ENCODE peak calls at places on chromosomes 4 and X, in seven cellular contexts. O is spleen, I is WERI-Rb-1, G is astrocyte, N is stomach, C is tibial nerve, H is colonic mucosa. S is an unnamed sample.

GRCh38 chr4:61004651-61005170 is 195.4 kb upstream of the ADGRL3 start:
- DNase-seq in H (no peak), N (no peak), O (no peak), C (no peak), G (no peak), I (no peak), S (no peak)

GRCh38 chr4:70196855-70197254 is 1.3 kb downstream of the ODAM start:
- DNase-seq in O (no peak), G (no peak), I (no peak), C (no peak), H (no peak), N (no peak), S (no peak)

GRCh38 chrX:134462927-134463326 is 3.0 kb downstream of the HPRT1 start:
- DNase-seq in N (no peak), I (no peak), G (no peak), C (no peak), H (no peak), O (no peak), S (no peak)

GRCh38 chrX:15855562-15856256 is 1.1 kb upstream of the AP1S2 start:
- DNase-seq in N (no peak), C (no peak), O (no peak), H (no peak), G (no peak), I (no peak), S (no peak)

GRCh38 chr4:114384629-114385028 is 214.0 kb upstream of the UGT8 start:
- DNase-seq in O (no peak), H (no peak), G (peak), C (no peak), I (no peak), N (no peak), S (peak)

GRCh38 chr4:37628977-37629609 is 57.1 kb downstream of the RELL1 start:
- DNase-seq in C (peak), H (no peak), G (peak), N (peak), I (peak), O (no peak), S (peak)

GRCh38 chrX:105701310-105702052 is 120.9 kb upstream of the NRK start:
- DNase-seq in H (no peak), C (no peak), N (no peak), G (no peak), O (no peak), I (no peak), S (no peak)

GRCh38 chrX:1111543-1112300 is 100.7 kb downstream of the CRLF2 start:
- DNase-seq in H (no peak), I (no peak), N (no peak), C (no peak), G (no peak), O (peak), S (no peak)

GRCh38 chr4:100483796-100484195 is 34.0 kb downstream of the EMCN start:
- DNase-seq in G (no peak), N (no peak), C (no peak), H (no peak), O (no peak), I (no peak), S (no peak)

GRCh38 chr4:86974481-86975050 is 39.8 kb downstream of the AFF1 start:
- DNase-seq in I (no peak), O (no peak), C (no peak), H (no peak), N (no peak), G (no peak), S (no peak)

GRCh38 chr4:19739101-19739651 is 512.5 kb upstream of the SLIT2 start:
- DNase-seq in H (no peak), O (no peak), G (peak), I (no peak), C (no peak), N (no peak), S (no peak)

GRCh38 chr4:7419961-7420660 is 14.6 kb downstream of the PSAPL1 start:
- DNase-seq in G (no peak), H (no peak), C (no peak), O (peak), N (peak), I (peak), S (no peak)

GRCh38 chr4:4430492-4431195 is 43.7 kb downstream of the NSG1 start:
- DNase-seq in G (peak), O (no peak), H (peak), C (no peak), I (peak), N (no peak), S (no peak)

GRCh38 chr4:108168672-108169562 is at the start of gene LEF1:
- DNase-seq in G (peak), N (peak), I (peak), H (peak), C (peak), O (peak), S (no peak)

GRCh38 chr4:110514889-110515479 is 39.0 kb downstream of the ENPEP start:
- DNase-seq in N (no peak), C (no peak), H (no peak), G (peak), O (no peak), I (no peak), S (no peak)

DNA sequence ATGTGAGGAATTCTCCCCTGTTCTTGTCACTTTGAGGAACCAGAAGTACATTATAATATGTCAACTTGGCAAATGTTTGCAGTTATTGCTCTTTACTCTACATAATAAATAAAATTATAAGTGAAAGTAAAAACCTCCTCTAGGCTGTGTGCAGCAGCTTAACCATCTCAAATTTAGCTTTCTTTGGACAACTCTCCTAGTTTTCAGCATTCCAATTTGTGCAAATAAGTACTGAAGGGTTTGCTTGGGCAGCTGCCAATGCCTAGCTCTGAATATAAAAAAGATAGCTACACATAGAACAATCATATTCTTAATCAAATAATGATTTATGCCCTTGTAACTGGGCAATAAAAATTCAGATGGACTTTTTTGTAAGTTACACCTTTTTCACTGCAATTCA is 82.5 kb downstream of the GASK1B start:
- DNase-seq in I (no peak), N (peak), C (no peak), O (no peak), H (no peak), G (peak), S (peak)
- H3K4me3 ChIP-seq in I (no peak), N (no peak), C (no peak), O (peak), H (no peak), G (no peak), S (no peak)

GRCh38 chr4:26788341-26788733 is 72.3 kb upstream of the STIM2 start:
- DNase-seq in N (no peak), G (peak), O (no peak), C (no peak), H (no peak), I (no peak), S (no peak)
- H3K4me3 ChIP-seq in N (no peak), G (no peak), O (no peak), C (no peak), H (no peak), I (no peak), S (no peak)

GRCh38 chr4:58064618-58065017 is 954.4 kb upstream of the IGFBP7 start:
- DNase-seq in H (no peak), G (no peak), O (no peak), C (no peak), I (no peak), N (no peak), S (no peak)
- H3K4me3 ChIP-seq in H (no peak), G (no peak), O (no peak), C (no peak), I (no peak), N (no peak), S (no peak)

DNA sequence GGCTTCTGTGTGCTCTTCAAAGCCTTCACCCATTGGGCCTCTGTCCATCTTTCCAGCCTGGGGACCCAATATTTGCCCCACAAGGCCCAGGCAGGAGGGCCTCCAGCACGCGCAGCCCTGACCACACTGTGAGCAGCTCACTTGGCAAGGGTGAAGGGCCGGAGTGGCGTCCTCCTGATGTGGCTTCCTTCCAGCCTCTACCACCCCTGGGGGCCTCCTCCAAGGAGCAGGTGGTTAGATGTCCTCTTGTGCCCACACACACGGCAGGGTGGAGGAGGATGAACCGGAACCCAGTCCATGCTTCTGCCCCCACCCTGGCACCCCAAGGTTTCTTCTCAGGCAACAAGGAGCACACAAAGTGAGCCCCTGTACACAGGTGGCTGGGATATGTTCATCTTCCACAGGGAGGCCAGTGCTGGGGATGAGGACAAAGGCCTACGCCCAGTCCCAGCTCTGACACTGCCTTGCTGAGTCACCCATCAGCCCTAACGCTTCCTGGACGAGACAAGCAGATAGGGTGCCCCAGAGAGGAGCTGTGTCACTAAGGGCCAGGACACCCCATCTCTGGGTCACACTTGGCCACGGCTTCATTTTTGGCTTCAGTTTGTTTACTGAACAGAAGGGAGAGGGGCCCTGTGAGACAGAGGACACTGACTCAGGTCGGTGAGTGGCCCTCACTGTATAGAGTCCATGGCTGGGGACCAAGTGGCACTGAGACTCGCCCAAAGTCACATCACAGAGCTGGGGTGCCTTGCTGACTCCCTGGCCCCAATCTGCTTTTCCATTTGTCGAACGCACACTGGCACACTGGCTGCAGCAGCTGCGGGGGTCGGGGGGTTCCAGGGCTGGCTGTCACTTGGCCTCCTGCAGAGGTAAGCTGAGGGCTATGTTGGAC is 1.9 kb downstream of the UBL4A start:
- DNase-seq in H (peak), C (no peak), N (no peak), O (peak), I (no peak), G (no peak), S (no peak)
- H3K4me3 ChIP-seq in H (no peak), C (no peak), N (no peak), O (no peak), I (no peak), G (no peak), S (no peak)

DNA sequence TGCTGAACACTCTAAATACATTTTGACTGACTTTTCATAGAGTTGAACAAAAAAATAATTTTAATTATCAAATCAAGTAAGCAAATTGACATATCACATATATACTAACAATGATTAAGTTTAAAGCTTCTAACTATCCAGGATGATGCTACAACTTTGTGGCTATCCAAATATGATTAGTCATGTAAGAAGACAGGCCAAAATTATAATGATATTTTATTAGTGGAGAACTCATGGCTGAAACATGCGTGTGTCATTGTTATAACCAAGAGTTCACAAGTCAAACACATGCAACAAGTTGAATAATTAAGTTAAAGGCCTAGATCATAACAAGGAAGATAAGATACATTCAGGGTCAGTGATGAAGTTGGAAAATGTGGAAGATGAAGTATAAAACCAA is 346.8 kb downstream of the FSTL5 start:
- DNase-seq in G (no peak), I (no peak), H (no peak), N (no peak), C (no peak), O (no peak), S (no peak)
- H3K4me3 ChIP-seq in G (no peak), I (no peak), H (no peak), N (no peak), C (no peak), O (no peak), S (no peak)

GRCh38 chr4:168537086-168537485 is 40.2 kb downstream of the PALLD start:
- DNase-seq in O (no peak), C (no peak), I (no peak), G (no peak), N (no peak), H (no peak), S (no peak)

GRCh38 chr4:168537556-168537955 is 40.7 kb downstream of the PALLD start:
- DNase-seq in H (no peak), G (peak), I (no peak), C (no peak), N (no peak), O (no peak), S (no peak)

GRCh38 chr4:168535689-168536088 is 38.8 kb downstream of the PALLD start:
- DNase-seq in N (no peak), H (no peak), C (no peak), I (no peak), O (no peak), G (no peak), S (no peak)

GRCh38 chr4:168536448-168536847 is 39.6 kb downstream of the PALLD start:
- DNase-seq in O (no peak), C (no peak), I (no peak), H (no peak), N (no peak), G (no peak), S (no peak)

GRCh38 chr4:168534535-168534934 is 37.7 kb downstream of the PALLD start:
- DNase-seq in H (no peak), G (no peak), I (no peak), C (no peak), N (no peak), O (no peak), S (no peak)
- H3K4me3 ChIP-seq in H (no peak), G (no peak), I (no peak), C (no peak), N (no peak), O (no peak), S (no peak)

GRCh38 chr4:8431553-8431952 is 9.0 kb downstream of the ACOX3 start:
- DNase-seq in H (no peak), C (no peak), O (no peak), N (no peak), I (no peak), G (no peak), S (no peak)
- H3K4me3 ChIP-seq in H (no peak), C (no peak), O (no peak), N (no peak), I (no peak), G (no peak), S (no peak)

DNA sequence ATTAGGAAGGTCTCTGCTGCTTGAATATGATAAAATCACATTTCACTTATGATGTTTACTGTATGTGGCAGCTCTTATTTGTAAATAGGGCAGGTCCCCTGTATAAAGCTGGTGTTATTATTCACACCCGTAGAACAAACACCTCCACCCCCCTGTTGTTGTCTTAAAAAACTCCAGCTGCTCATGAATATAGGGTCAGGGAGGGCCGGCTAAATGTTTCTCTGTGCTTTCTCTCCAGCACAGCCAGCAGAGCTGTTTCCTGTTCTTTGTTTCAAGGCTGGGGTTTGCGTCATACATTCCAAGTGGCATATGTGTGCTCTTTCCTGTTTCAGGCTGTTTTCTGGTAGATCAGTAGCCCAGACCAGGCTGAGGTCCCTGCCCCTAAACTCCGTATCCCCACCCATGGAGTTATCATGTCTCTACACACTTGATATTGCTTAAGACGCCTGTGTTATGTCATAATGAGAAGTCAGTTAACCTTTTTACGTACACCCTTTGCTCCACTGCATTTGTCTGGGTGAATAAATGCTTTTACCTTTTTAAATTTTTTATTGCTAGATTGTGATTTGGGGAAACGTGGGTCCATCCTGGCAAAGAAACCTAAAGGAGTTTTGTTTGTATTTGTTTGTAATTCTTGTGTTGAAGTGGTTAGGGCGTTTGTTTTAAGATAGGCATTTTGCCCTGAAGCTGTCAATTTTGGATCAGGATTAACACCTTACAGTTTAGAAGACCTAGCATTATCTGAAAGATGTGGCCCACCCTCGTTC is 3.2 kb downstream of the KLF3 start:
- DNase-seq in C (peak), N (peak), H (peak), G (peak), I (peak), O (no peak), S (peak)
- H3K4me3 ChIP-seq in C (peak), N (peak), H (peak), G (peak), I (peak), O (peak), S (no peak)

S was measured in body of pancreas.